ENCODE peak calls at places on chromosomes 16 and 17, in six cellular contexts. One of them, this sample, is unnamed.

GRCh38 chr16:24986512-24987303 is 28.5 kb downstream of the ARHGAP17 start:
- DNase-seq in anterior cingulate cortex: no peak
- DNase-seq in HepG2: peak; percentile 83
- DNase-seq in NCI-H460: peak; percentile 38
- DNase-seq in NCI-H1436 treated with DMSO at 0.1 percent for 48 hours: no peak
- DNase-seq in fibroblast of mammary gland: peak; percentile 85
- DNase-seq in this sample: no peak

GRCh38 chr17:68391561-68392268 is 65.6 kb downstream of the WIPI1 start:
- DNase-seq in anterior cingulate cortex: no peak
- DNase-seq in HepG2: peak; percentile 84
- DNase-seq in fibroblast of mammary gland: peak; percentile 40
- DNase-seq in NCI-H460: no peak
- DNase-seq in NCI-H1436 treated with DMSO at 0.1 percent for 48 hours: no peak
- DNase-seq in this sample: no peak

GRCh38 chr17:47791025-47791424 is 30.6 kb downstream of the OSBPL7 start:
- DNase-seq in NCI-H1436 treated with DMSO at 0.1 percent for 48 hours: no peak
- DNase-seq in fibroblast of mammary gland: no peak
- DNase-seq in anterior cingulate cortex: no peak
- DNase-seq in HepG2: no peak
- DNase-seq in NCI-H460: no peak
- DNase-seq in this sample: no peak

GRCh38 chr16:72985148-72985882 is 62.6 kb downstream of the ZFHX3 start:
- DNase-seq in fibroblast of mammary gland: peak; percentile 95
- DNase-seq in HepG2: no peak
- DNase-seq in anterior cingulate cortex: no peak
- DNase-seq in NCI-H460: no peak
- DNase-seq in NCI-H1436 treated with DMSO at 0.1 percent for 48 hours: no peak
- DNase-seq in this sample: no peak

GRCh38 chr16:15466131-15466530 is 31.7 kb downstream of the BMERB1 start:
- DNase-seq in fibroblast of mammary gland: no peak
- DNase-seq in NCI-H460: no peak
- DNase-seq in NCI-H1436 treated with DMSO at 0.1 percent for 48 hours: no peak
- DNase-seq in anterior cingulate cortex: no peak
- DNase-seq in HepG2: no peak
- DNase-seq in this sample: no peak

GRCh38 chr17:34354637-34355036 is 1.6 kb upstream of the CCL13 start:
- DNase-seq in fibroblast of mammary gland: peak; percentile 65
- DNase-seq in anterior cingulate cortex: no peak
- DNase-seq in NCI-H1436 treated with DMSO at 0.1 percent for 48 hours: no peak
- DNase-seq in NCI-H460: no peak
- DNase-seq in HepG2: no peak
- DNase-seq in this sample: no peak

GRCh38 chr16:14146445-14146844 is 75.3 kb downstream of the MRTFB start:
- DNase-seq in HepG2: peak; percentile 60
- DNase-seq in NCI-H1436 treated with DMSO at 0.1 percent for 48 hours: no peak
- DNase-seq in fibroblast of mammary gland: no peak
- DNase-seq in anterior cingulate cortex: no peak
- DNase-seq in NCI-H460: no peak
- DNase-seq in this sample: no peak

GRCh38 chr17:37746617-37747016 is 1.8 kb upstream of the HNF1B start:
- DNase-seq in NCI-H460: no peak
- DNase-seq in anterior cingulate cortex: no peak
- DNase-seq in NCI-H1436 treated with DMSO at 0.1 percent for 48 hours: no peak
- DNase-seq in HepG2: no peak
- DNase-seq in fibroblast of mammary gland: no peak
- DNase-seq in this sample: no peak

GRCh38 chr16:17827313-17827712 is 356.6 kb upstream of the XYLT1 start:
- DNase-seq in NCI-H1436 treated with DMSO at 0.1 percent for 48 hours: no peak
- DNase-seq in NCI-H460: no peak
- DNase-seq in HepG2: no peak
- DNase-seq in anterior cingulate cortex: no peak
- DNase-seq in fibroblast of mammary gland: peak; percentile 79
- DNase-seq in this sample: no peak

GRCh38 chr17:79835953-79836951 is 3.0 kb downstream of the CBX4 start:
- DNase-seq in HepG2: no peak
- DNase-seq in NCI-H460: peak; percentile 88
- DNase-seq in anterior cingulate cortex: no peak
- DNase-seq in fibroblast of mammary gland: no peak
- DNase-seq in NCI-H1436 treated with DMSO at 0.1 percent for 48 hours: peak; percentile 90
- DNase-seq in this sample: no peak

GRCh38 chr17:74282587-74283370 is 8.7 kb downstream of the DNAI2 start:
- DNase-seq in HepG2: peak; percentile 45
- DNase-seq in NCI-H460: no peak
- DNase-seq in anterior cingulate cortex: no peak
- DNase-seq in NCI-H1436 treated with DMSO at 0.1 percent for 48 hours: no peak
- DNase-seq in fibroblast of mammary gland: peak; percentile 16
- DNase-seq in this sample: no peak

GRCh38 chr16:20611975-20612471 is 35.9 kb upstream of the ACSM2B start:
- DNase-seq in anterior cingulate cortex: peak; percentile 66
- DNase-seq in HepG2: no peak
- DNase-seq in fibroblast of mammary gland: no peak
- DNase-seq in NCI-H460: no peak
- DNase-seq in NCI-H1436 treated with DMSO at 0.1 percent for 48 hours: no peak
- DNase-seq in this sample: no peak

GRCh38 chr17:50533720-50534148 is 1.2 kb downstream of the EPN3 start:
- DNase-seq in HepG2: no peak
- DNase-seq in NCI-H460: no peak
- DNase-seq in fibroblast of mammary gland: peak; percentile 29
- DNase-seq in NCI-H1436 treated with DMSO at 0.1 percent for 48 hours: no peak
- DNase-seq in anterior cingulate cortex: peak; percentile 55
- DNase-seq in this sample: no peak

GRCh38 chr17:64503341-64503740 is 2.7 kb downstream of the DDX5 start:
- DNase-seq in NCI-H460: no peak
- DNase-seq in NCI-H1436 treated with DMSO at 0.1 percent for 48 hours: no peak
- DNase-seq in fibroblast of mammary gland: no peak
- DNase-seq in HepG2: no peak
- DNase-seq in anterior cingulate cortex: no peak
- DNase-seq in this sample: no peak

GRCh38 chr17:49914096-49914490 is 54.9 kb upstream of the DLX4 start:
- DNase-seq in fibroblast of mammary gland: no peak
- DNase-seq in anterior cingulate cortex: no peak
- DNase-seq in NCI-H460: no peak
- DNase-seq in HepG2: no peak
- DNase-seq in NCI-H1436 treated with DMSO at 0.1 percent for 48 hours: no peak
- DNase-seq in this sample: no peak

GRCh38 chr17:73595068-73595865 is 49.0 kb downstream of the SDK2 start:
- DNase-seq in NCI-H1436 treated with DMSO at 0.1 percent for 48 hours: no peak
- DNase-seq in NCI-H460: no peak
- DNase-seq in fibroblast of mammary gland: peak; percentile 21
- DNase-seq in anterior cingulate cortex: no peak
- DNase-seq in HepG2: no peak
- DNase-seq in this sample: no peak

GRCh38 chr16:67529639-67530012 is 997 bp downstream of the RIPOR1 start:
- DNase-seq in anterior cingulate cortex: no peak
- DNase-seq in HepG2: no peak
- DNase-seq in fibroblast of mammary gland: peak; percentile 36
- DNase-seq in NCI-H460: no peak
- DNase-seq in NCI-H1436 treated with DMSO at 0.1 percent for 48 hours: no peak
- DNase-seq in this sample: no peak

GRCh38 chr17:76710863-76711611 is at the start of gene MXRA7:
- DNase-seq in NCI-H460: no peak
- DNase-seq in fibroblast of mammary gland: peak; percentile 56
- DNase-seq in HepG2: no peak
- DNase-seq in NCI-H1436 treated with DMSO at 0.1 percent for 48 hours: no peak
- DNase-seq in anterior cingulate cortex: peak; percentile 46
- DNase-seq in this sample: no peak

GRCh38 chr16:22232277-22233049 is 26.4 kb downstream of the EEF2K start:
- DNase-seq in NCI-H1436 treated with DMSO at 0.1 percent for 48 hours: no peak
- DNase-seq in anterior cingulate cortex: no peak
- DNase-seq in NCI-H460: no peak
- DNase-seq in fibroblast of mammary gland: peak; percentile 63
- DNase-seq in HepG2: peak; percentile 93
- DNase-seq in this sample: peak; percentile 41

GRCh38 chr17:15947331-15947730 is 2.4 kb downstream of the ADORA2B start:
- DNase-seq in NCI-H1436 treated with DMSO at 0.1 percent for 48 hours: no peak
- DNase-seq in NCI-H460: no peak
- DNase-seq in HepG2: no peak
- DNase-seq in fibroblast of mammary gland: peak; percentile 72
- DNase-seq in anterior cingulate cortex: no peak
- DNase-seq in this sample: no peak

GRCh38 chr17:58918879-58919278 is 163.2 kb downstream of the PPM1E start:
- DNase-seq in anterior cingulate cortex: no peak
- DNase-seq in NCI-H1436 treated with DMSO at 0.1 percent for 48 hours: no peak
- DNase-seq in NCI-H460: no peak
- DNase-seq in HepG2: no peak
- DNase-seq in fibroblast of mammary gland: no peak
- DNase-seq in this sample: no peak